ENCODE peak calls at places on chromosome 6, in seven cellular contexts. F, T, Z, V, N, U and E are unnamed samples. For H3K9me3, the result is how much of the 10 kb centered on the place peaks cover.

GRCh38 chr6:150403458-150404245 is 34.8 kb downstream of the IYD start:
- DNase-seq in F (no peak), T (no peak), Z (no peak), V (no peak), N (no peak), U (peak), E (no peak)

GRCh38 chr6:103080497-103080896 is 1687.0 kb downstream of the GRIK2 start:
- DNase-seq in F (no peak), T (no peak), Z (no peak), V (no peak), N (no peak), U (no peak), E (no peak)

GRCh38 chr6:56995347-56995746 is 40.4 kb downstream of the BEND6 start:
- DNase-seq in F (no peak), T (no peak), Z (no peak), V (no peak), N (no peak), U (no peak), E (no peak)

GRCh38 chr6:124535746-124536145 is 426.5 kb upstream of the RNF217 start:
- DNase-seq in F (no peak), T (no peak), Z (peak), V (no peak), N (no peak), U (no peak), E (no peak)

GRCh38 chr6:35048031-35048613 is 93.0 kb downstream of the TCP11 start:
- DNase-seq in F (no peak), T (no peak), Z (no peak), V (no peak), N (no peak), U (peak), E (no peak)

GRCh38 chr6:7137335-7138106 is 29.8 kb downstream of the RREB1 start:
- DNase-seq in F (peak), T (no peak), Z (no peak), V (peak), N (peak), U (no peak), E (peak)

GRCh38 chr6:130776287-130776925 is 50.8 kb upstream of the SMLR1 start:
- DNase-seq in F (no peak), T (no peak), Z (no peak), V (no peak), N (no peak), U (no peak), E (no peak)

GRCh38 chr6:11778042-11778441 is 561 bp downstream of the ADTRP start:
- DNase-seq in F (no peak), T (no peak), Z (no peak), V (no peak), N (no peak), U (no peak), E (no peak)

GRCh38 chr6:53526000-53526399 is 18.9 kb downstream of the GCLC start:
- DNase-seq in F (no peak), T (no peak), Z (no peak), V (no peak), N (no peak), U (no peak), E (no peak)

GRCh38 chr6:131059486-131059885 is 3.6 kb downstream of the EPB41L2 start:
- DNase-seq in F (no peak), T (no peak), Z (peak), V (no peak), N (no peak), U (no peak), E (no peak)

GRCh38 chr6:121482004-121482693 is 46.7 kb downstream of the GJA1 start:
- DNase-seq in F (no peak), T (no peak), Z (peak), V (no peak), N (no peak), U (no peak), E (no peak)

GRCh38 chr6:136757150-136757549 is 35.1 kb downstream of the MAP3K5 start:
- DNase-seq in F (no peak), T (no peak), Z (no peak), V (no peak), N (no peak), U (no peak), E (no peak)

GRCh38 chr6:11766589-11767450 is 11.8 kb downstream of the ADTRP start:
- DNase-seq in F (no peak), T (no peak), Z (peak), V (no peak), N (no peak), U (peak), E (no peak)

GRCh38 chr6:120108061-120108795 is 758.7 kb upstream of the MAN1A1 start:
- DNase-seq in F (no peak), T (no peak), Z (no peak), V (no peak), N (no peak), U (no peak), E (no peak)

GRCh38 chr6:148557796-148558457 is 188.9 kb upstream of the UST start:
- DNase-seq in F (no peak), T (no peak), Z (no peak), V (no peak), N (no peak), U (no peak), E (no peak)

GRCh38 chr6:12479885-12480284 is 189.7 kb downstream of the EDN1 start:
- DNase-seq in F (no peak), T (no peak), Z (no peak), V (no peak), N (no peak), U (no peak), E (no peak)

GRCh38 chr6:36464233-36464632 is 21.4 kb downstream of the KCTD20 start:
- DNase-seq in F (no peak), T (no peak), Z (no peak), V (no peak), N (no peak), U (no peak), E (no peak)
- H3K27ac ChIP-seq in F (no peak), T (no peak), Z (no peak), V (no peak), N (no peak), U (no peak), E (no peak)

DNA sequence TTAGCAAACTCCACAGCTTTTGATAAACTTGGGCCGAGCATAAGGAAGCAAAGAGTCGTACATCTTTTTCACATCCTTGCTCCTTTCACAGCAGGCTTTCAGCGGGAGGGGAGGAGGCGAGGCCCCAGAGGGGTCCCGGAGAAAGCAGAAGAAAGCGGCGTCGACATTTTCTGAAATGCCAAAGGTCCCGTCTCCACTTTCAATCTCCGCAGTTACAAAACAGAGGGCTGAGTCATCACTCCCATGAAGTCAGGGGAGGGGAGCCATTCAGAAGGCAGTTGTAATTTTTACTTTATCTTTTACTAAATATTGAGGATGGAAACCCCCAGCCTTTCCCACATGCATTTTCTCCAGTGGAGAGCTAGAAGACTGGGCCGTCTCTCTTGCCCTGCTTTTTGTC is 174.2 kb upstream of the THBS2 start:
- DNase-seq in F (no peak), T (no peak), Z (no peak), V (no peak), N (no peak), U (peak), E (no peak)
- H3K9me3 ChIP-seq in F (under half), T (under half), Z (under half), V (under half), N (under half), U (under half), E (under half)

GRCh38 chr6:104638841-104639290 is 220.9 kb downstream of the HACE1 start:
- DNase-seq in F (no peak), T (no peak), Z (no peak), V (no peak), N (no peak), U (no peak), E (peak)

GRCh38 chr6:104642871-104643270 is 216.8 kb downstream of the HACE1 start:
- DNase-seq in F (no peak), T (no peak), Z (no peak), V (no peak), N (no peak), U (no peak), E (no peak)

GRCh38 chr6:104640141-104640700 is 219.5 kb downstream of the HACE1 start:
- DNase-seq in F (no peak), T (no peak), Z (no peak), V (no peak), N (no peak), U (no peak), E (no peak)

GRCh38 chr6:104640761-104641160 is 219.0 kb downstream of the HACE1 start:
- DNase-seq in F (no peak), T (no peak), Z (no peak), V (no peak), N (no peak), U (no peak), E (no peak)

DNA sequence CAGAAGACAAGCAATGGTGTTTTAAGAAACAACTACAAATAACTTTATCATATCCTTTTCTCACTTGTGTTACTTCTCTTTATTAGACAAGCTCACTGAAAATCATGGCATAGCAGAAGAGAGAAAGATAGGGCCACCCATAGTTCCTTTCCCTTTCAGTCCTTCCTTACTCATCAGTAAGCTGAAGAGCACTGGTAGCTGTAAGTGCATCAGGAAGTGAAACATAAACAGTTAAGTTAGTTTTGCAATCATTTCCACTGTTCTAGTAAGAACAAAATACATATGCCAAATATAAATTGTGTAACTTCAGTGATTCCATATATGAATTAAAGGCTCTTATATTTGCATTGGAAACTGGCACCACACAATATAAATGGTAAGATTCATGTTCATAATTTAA is 220.0 kb downstream of the HACE1 start:
- DNase-seq in F (no peak), T (no peak), Z (no peak), V (no peak), N (no peak), U (no peak), E (no peak)
- H3K27ac ChIP-seq in F (no peak), T (peak), Z (no peak), V (no peak), N (peak), U (no peak), E (peak)

DNA sequence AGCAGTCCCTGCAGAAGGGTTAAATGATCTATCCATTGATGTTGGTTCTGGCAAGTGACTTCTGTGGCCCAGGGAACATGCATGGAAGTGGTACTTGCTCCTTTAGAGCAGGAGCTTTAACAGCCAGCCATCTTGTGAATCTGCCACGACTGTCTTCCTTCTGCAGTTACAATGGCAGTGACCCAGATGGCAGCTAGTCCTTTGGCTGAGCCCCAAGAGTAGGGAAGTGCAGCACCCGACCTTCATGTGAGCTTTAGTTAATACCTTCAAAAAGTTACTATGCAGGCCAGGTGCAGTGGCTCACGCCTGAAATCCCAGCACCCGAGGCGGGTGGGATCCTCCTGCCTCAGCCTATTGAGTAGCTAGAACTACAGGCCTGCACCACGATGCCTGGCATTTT is 66.4 kb downstream of the POPDC3 start:
- DNase-seq in F (no peak), T (no peak), Z (no peak), V (no peak), N (no peak), U (no peak), E (peak)
- H3K9me3 ChIP-seq in F (under half), T (under half), Z (under half), V (under half), N (under half), U (under half), E (under half)

GRCh38 chr6:128280960-128281359 is 239.4 kb downstream of the PTPRK start:
- DNase-seq in F (no peak), T (no peak), Z (no peak), V (no peak), N (no peak), U (no peak), E (no peak)
- H3K27ac ChIP-seq in F (no peak), T (no peak), Z (no peak), V (no peak), N (no peak), U (no peak), E (no peak)

GRCh38 chr6:170090561-170090960 is 200.3 kb downstream of the DLL1 start:
- DNase-seq in F (no peak), T (no peak), Z (no peak), V (no peak), N (no peak), U (no peak), E (no peak)
- H3K9me3 ChIP-seq in F (under half), T (under half), Z (under half), V (under half), N (under half), U (under half), E (under half)

GRCh38 chr6:158256746-158257424 is 55.4 kb upstream of the TULP4 start:
- DNase-seq in F (no peak), T (no peak), Z (no peak), V (no peak), N (no peak), U (no peak), E (no peak)
- H3K27ac ChIP-seq in F (no peak), T (no peak), Z (no peak), V (no peak), N (no peak), U (no peak), E (no peak)